ENCODE peak calls at places on chromosomes 6 and 20, in five cellular contexts. P is lower leg skin, N is transverse colon, M is NB4, B is endothelial cell. R is an unnamed sample.

GRCh38 chr6:151442359-151442758 is 9.6 kb downstream of the RMND1 start:
- DNase-seq in P (no peak), N (no peak), M (no peak), B (no peak), R (no peak)

GRCh38 chr6:106671651-106672050 is 42.3 kb downstream of the QRSL1 start:
- DNase-seq in P (no peak), N (no peak), M (no peak), B (no peak), R (no peak)

GRCh38 chr6:34243131-34243771 is 5.6 kb downstream of the SMIM29 start:
- DNase-seq in P (peak), N (no peak), M (peak), B (no peak), R (no peak)

GRCh38 chr6:151679081-151679480 is 128.4 kb upstream of the ESR1 start:
- DNase-seq in P (peak), N (no peak), M (no peak), B (no peak), R (no peak)

GRCh38 chr6:4958624-4959023 is 45.2 kb downstream of the RPP40 start:
- DNase-seq in P (no peak), N (no peak), M (no peak), B (no peak), R (no peak)

GRCh38 chr6:53984163-53984562 is 127.1 kb upstream of the MLIP start:
- DNase-seq in P (no peak), N (no peak), M (peak), B (no peak), R (no peak)

GRCh38 chr6:30843611-30843998 is 40.7 kb upstream of the DDR1 start:
- DNase-seq in P (no peak), N (no peak), M (no peak), B (no peak), R (no peak)

GRCh38 chr20:38241201-38241600 is 19.3 kb downstream of the KIAA1755 start:
- DNase-seq in P (no peak), N (no peak), M (no peak), B (no peak), R (no peak)

GRCh38 chr6:161694995-161695394 is 421.1 kb upstream of the AGPAT4 start:
- DNase-seq in P (no peak), N (no peak), M (peak), B (no peak), R (peak)

GRCh38 chr20:38270869-38271608 is 10.5 kb upstream of the KIAA1755 start:
- DNase-seq in P (peak), N (no peak), M (peak), B (no peak), R (no peak)

GRCh38 chr6:9537381-9537780 is 877.5 kb downstream of the TFAP2A start:
- DNase-seq in P (no peak), N (no peak), M (no peak), B (no peak), R (no peak)

GRCh38 chr20:48680650-48681049 is 147.1 kb downstream of the PREX1 start:
- DNase-seq in P (no peak), N (no peak), M (no peak), B (no peak), R (no peak)

GRCh38 chr6:41177287-41177686 is 14.4 kb upstream of the TREM2 start:
- DNase-seq in P (no peak), N (no peak), M (no peak), B (no peak), R (no peak)

GRCh38 chr6:53065266-53066058 is at the start of gene FBXO9:
- DNase-seq in P (peak), N (peak), M (peak), B (peak), R (peak)

DNA sequence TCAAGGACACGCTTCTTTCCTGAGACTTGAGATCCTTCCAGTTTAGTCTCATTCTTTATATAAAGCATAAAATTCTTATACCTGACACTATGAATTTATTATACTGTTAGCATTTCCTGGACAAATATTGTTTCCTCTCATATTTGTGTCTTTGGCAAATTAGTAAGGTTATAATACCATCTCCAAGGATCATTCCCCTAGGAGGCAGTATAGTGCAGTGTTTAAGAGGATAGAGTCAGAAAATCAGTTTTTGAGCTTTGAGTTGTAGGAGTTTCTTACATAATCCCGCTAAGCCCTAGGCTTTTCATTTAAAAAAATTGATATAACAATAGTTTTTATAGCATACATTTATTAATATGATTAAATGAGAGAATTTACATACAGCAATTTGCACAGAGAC is 510.8 kb downstream of the TENT5A start:
- DNase-seq in P (no peak), N (no peak), M (peak), B (no peak), R (peak)
- TF ChIP-seq CTCF in P (no peak), N (peak), M (peak), B (peak), R (peak)

GRCh38 chr6:56995347-56995746 is 40.4 kb downstream of the BEND6 start:
- DNase-seq in P (no peak), N (no peak), M (no peak), B (no peak), R (peak)
- TF ChIP-seq CTCF in P (no peak), N (no peak), M (no peak), B (no peak), R (peak)

GRCh38 chr20:46076806-46077205 is 13.0 kb downstream of the NCOA5 start:
- DNase-seq in P (no peak), N (no peak), M (no peak), B (no peak), R (no peak)

GRCh38 chr20:46081074-46081473 is 8.7 kb downstream of the NCOA5 start:
- DNase-seq in P (no peak), N (no peak), M (no peak), B (no peak), R (no peak)

GRCh38 chr20:46074006-46074405 is 15.8 kb downstream of the NCOA5 start:
- DNase-seq in P (no peak), N (no peak), M (no peak), B (no peak), R (no peak)

GRCh38 chr20:46078954-46079353 is 10.8 kb downstream of the NCOA5 start:
- DNase-seq in P (no peak), N (no peak), M (no peak), B (no peak), R (no peak)

GRCh38 chr20:46077642-46078305 is 12.0 kb downstream of the NCOA5 start:
- DNase-seq in P (no peak), N (no peak), M (no peak), B (no peak), R (peak)
- TF ChIP-seq CTCF in P (no peak), N (no peak), M (no peak), B (no peak), R (no peak)

DNA sequence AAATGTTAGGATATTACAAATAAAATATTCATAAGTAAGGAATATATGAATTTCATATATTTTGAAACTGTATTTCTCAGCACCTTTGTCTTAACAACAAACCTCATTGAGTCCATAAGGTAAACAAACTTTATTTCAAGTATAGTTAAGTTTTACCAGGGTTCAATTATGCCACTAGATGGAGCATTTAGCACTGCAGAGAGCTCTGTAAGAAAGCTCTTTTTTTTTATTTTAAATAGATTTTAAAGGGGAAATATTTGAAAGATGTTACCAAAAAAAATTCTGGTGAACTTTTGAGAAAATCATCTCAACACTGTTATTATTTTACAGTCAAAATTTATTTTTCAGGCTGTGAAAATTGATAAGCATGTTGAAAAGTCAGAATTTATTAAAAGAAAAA is 955.2 kb upstream of the EYS start:
- DNase-seq in P (no peak), N (no peak), M (peak), B (no peak), R (no peak)
- TF ChIP-seq CTCF in P (no peak), N (no peak), M (peak), B (peak), R (peak)

GRCh38 chr6:168333039-168333438 is 13.5 kb upstream of the DACT2 start:
- DNase-seq in P (no peak), N (peak), M (peak), B (peak), R (no peak)
- TF ChIP-seq CTCF in P (no peak), N (peak), M (peak), B (peak), R (no peak)

GRCh38 chr6:109095036-109095820 is at the start of gene CEP57L1:
- DNase-seq in P (peak), N (peak), M (peak), B (peak), R (peak)
- TF ChIP-seq CTCF in P (no peak), N (no peak), M (peak), B (no peak), R (peak)